ENCODE peak calls at places on chromosomes 13 and 19, in four cellular contexts. O, S, U and X are unnamed samples.

GRCh38 chr19:38900816-38901215 is 1.0 kb downstream of the NFKBIB start:
- DNase-seq in U (no peak), S (no peak), O (no peak), X (no peak)

GRCh38 chr13:29573190-29573589 is 22.3 kb downstream of the SLC7A1 start:
- DNase-seq in O (no peak), S (no peak), U (no peak), X (no peak)

GRCh38 chr19:11457115-11457514 is 21.7 kb downstream of the PRKCSH start:
- DNase-seq in S (peak; percentile 45), U (no peak), O (peak; percentile 68), X (no peak)

GRCh38 chr19:12664406-12665280 is 1.9 kb downstream of the MAN2B1 start:
- DNase-seq in S (peak; percentile 81), U (peak; percentile 24), O (peak; percentile 71), X (no peak)

GRCh38 chr19:28710278-28710677 is 502.7 kb downstream of the UQCRFS1 start:
- DNase-seq in O (peak; percentile 45), S (peak; percentile 24), U (peak; percentile 43), X (peak; percentile 3)

GRCh38 chr13:114161644-114162532 is 17.2 kb upstream of the CFAP97D2 start:
- DNase-seq in S (no peak), O (no peak), U (peak; percentile 63), X (no peak)

GRCh38 chr13:64471916-64472315 is 2758.2 kb downstream of the PCDH9 start:
- DNase-seq in S (peak; percentile 22), O (no peak), U (peak; percentile 15), X (no peak)

GRCh38 chr13:85798999-85799646 is at the start of gene SLITRK6:
- DNase-seq in S (peak; percentile 9), U (no peak), O (no peak), X (no peak)

GRCh38 chr13:42906257-42906656 is 85.8 kb downstream of the EPSTI1 start:
- DNase-seq in S (no peak), U (no peak), O (no peak), X (no peak)

GRCh38 chr19:18000480-18000980 is 7.4 kb upstream of the ARRDC2 start:
- DNase-seq in S (no peak), U (no peak), O (no peak), X (no peak)

GRCh38 chr19:18000981-18001836 is 6.8 kb upstream of the ARRDC2 start:
- DNase-seq in U (peak; percentile 70), S (peak; percentile 92), O (peak; percentile 86), X (no peak)

GRCh38 chr19:17999685-18000479 is 8.1 kb upstream of the ARRDC2 start:
- DNase-seq in S (no peak), U (no peak), O (peak; percentile 83), X (no peak)

GRCh38 chr19:18001837-18002345 is 6.1 kb upstream of the ARRDC2 start:
- DNase-seq in U (no peak), S (peak; percentile 42), O (no peak), X (no peak)

GRCh38 chr19:18002347-18002850 is 5.6 kb upstream of the ARRDC2 start:
- DNase-seq in O (no peak), U (no peak), S (peak; percentile 27), X (no peak)
- TF ChIP-seq GABPA in O (no peak), U (no peak), S (no peak), X (no peak)

GRCh38 chr19:1213391-1214286 is 8.1 kb downstream of the STK11 start:
- DNase-seq in O (no peak), S (peak; percentile 57), U (no peak), X (peak; percentile 47)
- TF ChIP-seq SMC3 in O (no peak), S (no peak), U (no peak), X (no peak)

GRCh38 chr13:35630551-35631275 is 154.2 kb upstream of the MAB21L1 start:
- DNase-seq in O (peak; percentile 11), S (peak; percentile 36), U (peak; percentile 52), X (no peak)
- TF ChIP-seq GABPA in O (no peak), S (no peak), U (no peak), X (no peak)

GRCh38 chr19:18507021-18507726 is 14.7 kb downstream of the ELL start:
- DNase-seq in O (no peak), S (peak; percentile 57), U (no peak), X (no peak)
- TF ChIP-seq SMC3 in O (no peak), S (no peak), U (no peak), X (no peak)

GRCh38 chr19:15283141-15283885 is 49.0 kb downstream of the BRD4 start:
- DNase-seq in U (no peak), O (no peak), S (no peak), X (no peak)
- TF ChIP-seq GABPA in U (no peak), O (no peak), S (no peak), X (no peak)

DNA sequence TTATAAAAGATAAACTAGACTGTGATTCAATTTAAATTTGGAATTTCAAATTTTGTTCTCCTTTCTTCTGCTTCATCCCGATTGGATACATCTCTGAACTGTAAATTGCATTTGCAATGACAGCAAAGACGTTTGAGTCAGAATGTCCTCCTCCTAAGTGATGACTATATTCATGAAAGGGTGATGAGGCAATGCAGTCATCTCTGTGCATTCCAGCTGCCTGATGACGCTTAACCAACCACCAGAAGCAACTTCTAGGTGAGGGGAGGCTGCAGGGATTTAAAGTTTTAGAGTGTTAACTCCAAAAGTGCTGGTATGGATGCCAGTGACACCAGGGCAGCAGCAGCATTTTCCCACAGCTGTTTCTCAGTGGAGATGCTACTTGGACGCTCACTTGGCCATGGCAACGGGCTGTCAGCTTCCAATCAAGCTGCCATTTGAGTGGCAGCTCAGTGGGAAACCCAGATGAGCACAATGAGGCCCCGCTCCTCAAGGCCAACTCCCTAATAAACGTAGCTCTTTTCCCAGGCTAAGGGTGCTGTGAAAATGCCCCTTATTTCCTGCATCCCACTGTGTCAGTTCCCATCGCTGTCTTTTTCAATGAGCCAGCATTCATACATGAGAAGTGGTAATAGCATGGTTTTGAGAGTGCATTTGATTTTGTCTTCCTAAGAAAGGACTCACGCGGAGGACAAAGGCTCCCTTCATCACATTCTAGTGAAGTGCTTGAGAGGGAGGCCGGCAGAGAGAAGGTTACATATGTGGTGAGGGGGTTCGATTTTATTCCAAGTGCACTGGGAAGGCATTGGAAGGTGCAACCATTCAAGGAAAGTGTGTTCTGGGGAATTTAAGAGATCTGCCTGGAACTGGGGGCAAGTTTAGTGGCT is 45.2 kb upstream of the AMER2 start:
- DNase-seq in O (no peak), S (no peak), U (no peak), X (no peak)
- TF ChIP-seq SMC3 in O (no peak), S (no peak), U (no peak), X (no peak)

DNA sequence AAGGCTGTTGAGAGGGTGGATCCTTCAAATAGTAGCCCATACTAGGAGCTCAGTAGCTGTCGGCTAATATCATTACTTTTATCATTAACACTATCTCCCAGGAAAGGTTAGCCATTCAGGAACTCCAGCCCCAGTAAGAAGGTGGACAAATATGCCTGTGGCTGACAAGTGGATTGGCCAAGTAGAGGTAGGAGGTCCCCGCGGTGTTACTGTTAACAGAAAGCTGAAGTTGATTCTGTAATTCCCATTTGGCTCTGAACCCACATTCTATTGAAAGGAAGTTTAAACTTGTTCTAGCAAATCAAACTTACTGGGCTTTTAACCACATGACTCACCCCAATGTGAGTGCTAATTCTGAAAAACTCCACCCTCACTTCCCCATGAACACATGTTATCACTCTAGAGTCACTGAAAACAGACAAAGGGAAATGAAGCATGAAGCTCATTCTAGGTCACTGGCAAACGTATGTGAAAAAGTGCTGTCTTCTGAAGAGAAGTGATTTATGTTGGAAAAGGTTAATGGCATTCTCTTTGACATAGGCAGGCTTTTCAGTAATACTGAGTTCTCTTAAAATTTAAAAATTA is 273.5 kb downstream of the FGF14 start:
- DNase-seq in S (no peak), U (no peak), O (no peak), X (no peak)
- TF ChIP-seq GABPA in S (no peak), U (no peak), O (no peak), X (no peak)

DNA sequence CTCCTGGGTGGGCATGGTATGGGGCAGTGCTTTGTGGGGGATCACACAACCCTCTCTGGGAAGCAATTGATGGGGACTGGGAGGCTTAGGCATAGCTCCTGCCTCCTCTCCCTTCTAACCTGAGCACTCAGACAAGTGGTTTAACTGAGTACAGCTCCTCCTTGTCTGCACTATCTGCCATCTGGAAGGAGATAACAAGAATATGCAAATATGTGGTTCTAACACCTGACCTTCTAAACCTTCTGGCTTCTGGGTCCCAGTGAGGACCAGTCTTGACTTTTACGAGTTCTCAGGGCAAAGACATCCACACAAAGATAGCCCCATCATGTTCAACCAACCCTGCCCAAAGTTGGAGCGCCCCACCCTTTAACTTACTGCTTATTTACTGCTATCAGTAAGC is 381.0 kb upstream of the TSHZ3 start:
- DNase-seq in O (no peak), S (no peak), U (no peak), X (no peak)
- TF ChIP-seq SMC3 in O (no peak), S (no peak), U (no peak), X (no peak)

GRCh38 chr13:50250403-50250802 is 235.2 kb downstream of the KCNRG start:
- DNase-seq in O (no peak), S (no peak), U (no peak), X (no peak)

GRCh38 chr13:50261502-50261901 is 246.3 kb downstream of the KCNRG start:
- DNase-seq in S (no peak), O (no peak), U (no peak), X (no peak)

GRCh38 chr13:50257646-50258045 is 242.4 kb downstream of the KCNRG start:
- DNase-seq in O (no peak), U (no peak), S (no peak), X (no peak)

GRCh38 chr13:50255639-50256038 is 240.4 kb downstream of the KCNRG start:
- DNase-seq in S (no peak), U (no peak), O (no peak), X (no peak)
- TF ChIP-seq GABPA in S (no peak), U (no peak), O (no peak), X (no peak)

GRCh38 chr19:35254341-35255297 is 5.8 kb downstream of the LSR start:
- DNase-seq in S (no peak), U (no peak), O (no peak), X (no peak)
- TF ChIP-seq SMC3 in S (no peak), U (no peak), O (no peak), X (no peak)